ENCODE peak calls at places on chromosomes 1 and 21, in four cellular contexts. I, W, Y and H are unnamed samples.

GRCh38 chr1:83883979-83884378 is 115.0 kb downstream of the TTLL7 start:
- DNase-seq in I (no peak), W (no peak), Y (peak), H (no peak)

GRCh38 chr1:38004284-38005101 is 821 bp downstream of the FHL3 start:
- DNase-seq in I (no peak), W (no peak), Y (no peak), H (no peak)

GRCh38 chr1:155324717-155325595 is 4.3 kb downstream of the RUSC1 start:
- DNase-seq in I (no peak), W (peak), Y (peak), H (no peak)

GRCh38 chr1:43358121-43358745 is 548 bp upstream of the CDC20 start:
- DNase-seq in I (no peak), W (no peak), Y (peak), H (no peak)

GRCh38 chr1:163195728-163196448 is 6.8 kb downstream of the RGS5 start:
- DNase-seq in I (no peak), W (no peak), Y (peak), H (no peak)

GRCh38 chr1:2311184-2312032 is 79.9 kb downstream of the MORN1 start:
- DNase-seq in I (no peak), W (peak), Y (peak), H (no peak)

GRCh38 chr1:38178236-38178635 is 131.6 kb upstream of the POU3F1 start:
- DNase-seq in I (no peak), W (no peak), Y (no peak), H (no peak)

GRCh38 chr1:31588751-31589515 is 12.6 kb downstream of the TINAGL1 start:
- DNase-seq in I (no peak), W (no peak), Y (no peak), H (no peak)

GRCh38 chr1:51044834-51045233 is 57.2 kb upstream of the C1orf185 start:
- DNase-seq in I (no peak), W (no peak), Y (no peak), H (no peak)

GRCh38 chr1:119294728-119295127 is 73.9 kb upstream of the HAO2 start:
- DNase-seq in I (no peak), W (no peak), Y (no peak), H (no peak)

GRCh38 chr21:23217597-23217996 is 2219.4 kb downstream of the NCAM2 start:
- DNase-seq in I (no peak), W (no peak), Y (no peak), H (no peak)

GRCh38 chr1:86515597-86515996 is 31.3 kb upstream of the CLCA4 start:
- DNase-seq in I (no peak), W (no peak), Y (no peak), H (no peak)

GRCh38 chr1:5959667-5960230 is 32.5 kb downstream of the NPHP4 start:
- DNase-seq in I (no peak), W (no peak), Y (no peak), H (no peak)

GRCh38 chr1:203368624-203369451 is 17.9 kb upstream of the FMOD start:
- DNase-seq in I (peak), W (no peak), Y (peak), H (no peak)

GRCh38 chr1:205774277-205775014 is 836 bp downstream of the RAB29 start:
- DNase-seq in I (no peak), W (no peak), Y (no peak), H (peak)

GRCh38 chr1:108817016-108817415 is 39.9 kb downstream of the AKNAD1 start:
- DNase-seq in I (no peak), W (peak), Y (peak), H (no peak)

GRCh38 chr1:111441573-111442192 is 7.4 kb downstream of the WDR77 start:
- DNase-seq in I (no peak), W (peak), Y (peak), H (no peak)

GRCh38 chr1:168287237-168287664 is 6.6 kb downstream of the TBX19 start:
- DNase-seq in I (no peak), W (no peak), Y (peak), H (no peak)

GRCh38 chr1:240878631-240879030 is 266.7 kb upstream of the GREM2 start:
- DNase-seq in I (no peak), W (no peak), Y (no peak), H (no peak)

GRCh38 chr1:53367503-53368313 is 39.8 kb upstream of the LRP8 start:
- DNase-seq in I (no peak), W (no peak), Y (no peak), H (no peak)

GRCh38 chr1:37651803-37652202 is 17.1 kb upstream of the RSPO1 start:
- DNase-seq in I (no peak), W (no peak), Y (no peak), H (no peak)

GRCh38 chr1:156279837-156280236 is 2.8 kb downstream of the SMG5 start:
- DNase-seq in I (no peak), W (no peak), Y (no peak), H (no peak)

GRCh38 chr1:9473032-9473792 is 66.1 kb upstream of the SLC25A33 start:
- DNase-seq in I (peak), W (peak), Y (peak), H (no peak)

GRCh38 chr21:33721081-33721480 is 78.8 kb downstream of the ITSN1 start:
- DNase-seq in I (no peak), W (no peak), Y (no peak), H (no peak)

GRCh38 chr1:38772026-38772425 is 87.5 kb downstream of the RRAGC start:
- DNase-seq in I (no peak), W (no peak), Y (no peak), H (no peak)

GRCh38 chr21:45145146-45145545 is 70.8 kb downstream of the ADARB1 start:
- DNase-seq in I (no peak), W (no peak), Y (no peak), H (no peak)

GRCh38 chr1:96487404-96487803 is 234.2 kb upstream of the PTBP2 start:
- DNase-seq in I (no peak), W (no peak), Y (peak), H (no peak)

GRCh38 chr1:20402585-20403422 is 83.2 kb downstream of the CAMK2N1 start:
- DNase-seq in I (no peak), W (no peak), Y (no peak), H (no peak)

GRCh38 chr21:32716486-32716885 is 11.3 kb downstream of the SYNJ1 start:
- DNase-seq in I (no peak), W (no peak), Y (no peak), H (no peak)

GRCh38 chr1:155931332-155932038 is 2.7 kb downstream of the KHDC4 start:
- DNase-seq in I (no peak), W (no peak), Y (no peak), H (no peak)

GRCh38 chr1:166136252-166136651 is 30.5 kb downstream of the FAM78B start:
- DNase-seq in I (no peak), W (no peak), Y (no peak), H (no peak)

GRCh38 chr1:91827094-91828006 is 58.6 kb downstream of the TGFBR3 start:
- DNase-seq in I (no peak), W (no peak), Y (no peak), H (no peak)

GRCh38 chr1:224502459-224503160 is 68.0 kb upstream of the WDR26 start:
- DNase-seq in I (no peak), W (no peak), Y (no peak), H (no peak)

GRCh38 chr1:225896937-225897549 is 8.1 kb upstream of the LEFTY1 start:
- DNase-seq in I (no peak), W (no peak), Y (peak), H (peak)

GRCh38 chr1:199931666-199932377 is 95.7 kb upstream of the NR5A2 start:
- DNase-seq in I (no peak), W (no peak), Y (no peak), H (no peak)

GRCh38 chr1:91689586-91690481 is 189.2 kb downstream of the CDC7 start:
- DNase-seq in I (no peak), W (no peak), Y (no peak), H (no peak)

GRCh38 chr1:150807674-150808073 is 386 bp downstream of the CTSK start:
- DNase-seq in I (no peak), W (no peak), Y (no peak), H (no peak)

GRCh38 chr1:155003766-155004351 is 1.3 kb downstream of the ZBTB7B start:
- DNase-seq in I (no peak), W (no peak), Y (peak), H (no peak)

GRCh38 chr1:82718719-82719419 is 918.1 kb downstream of the ADGRL2 start:
- DNase-seq in I (no peak), W (no peak), Y (no peak), H (no peak)

GRCh38 chr1:60989745-60990718 is 92.3 kb upstream of the NFIA start:
- DNase-seq in I (peak), W (no peak), Y (peak), H (no peak)

GRCh38 chr1:218302155-218302554 is 17.1 kb downstream of the RRP15 start:
- DNase-seq in I (no peak), W (no peak), Y (no peak), H (no peak)

GRCh38 chr1:218297867-218298266 is 12.8 kb downstream of the RRP15 start:
- DNase-seq in I (no peak), W (no peak), Y (peak), H (no peak)

GRCh38 chr1:218298398-218298797 is 13.3 kb downstream of the RRP15 start:
- DNase-seq in I (no peak), W (no peak), Y (no peak), H (no peak)

GRCh38 chr1:218301217-218301616 is 16.1 kb downstream of the RRP15 start:
- DNase-seq in I (no peak), W (no peak), Y (no peak), H (no peak)

GRCh38 chr1:218299416-218299815 is 14.3 kb downstream of the RRP15 start:
- DNase-seq in I (peak), W (no peak), Y (peak), H (no peak)
- TF ChIP-seq CTCF in I (peak), W (peak), Y (peak), H (no peak)

DNA sequence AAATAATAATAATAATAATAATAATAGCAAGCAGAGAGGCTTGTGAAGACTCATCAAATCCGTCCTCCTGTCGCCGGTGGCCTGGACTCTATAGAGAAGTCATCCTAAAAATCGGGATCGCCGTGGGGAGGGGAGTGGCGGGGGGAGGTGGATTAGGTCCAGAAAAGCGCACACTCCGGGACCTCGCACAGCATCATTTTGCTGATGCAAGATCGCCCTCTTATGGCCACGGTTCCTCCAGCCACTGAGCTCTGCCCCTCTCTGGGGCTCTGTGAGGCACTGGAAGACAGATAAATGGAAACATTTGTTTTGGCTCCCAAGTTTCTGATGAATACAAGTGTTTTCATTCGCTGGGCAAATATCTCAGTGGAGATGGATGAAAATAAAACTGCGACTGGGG is 612.0 kb downstream of the MATN1 start:
- DNase-seq in I (no peak), W (peak), Y (peak), H (no peak)
- TF ChIP-seq CTCF in I (peak), W (peak), Y (peak), H (peak)

DNA sequence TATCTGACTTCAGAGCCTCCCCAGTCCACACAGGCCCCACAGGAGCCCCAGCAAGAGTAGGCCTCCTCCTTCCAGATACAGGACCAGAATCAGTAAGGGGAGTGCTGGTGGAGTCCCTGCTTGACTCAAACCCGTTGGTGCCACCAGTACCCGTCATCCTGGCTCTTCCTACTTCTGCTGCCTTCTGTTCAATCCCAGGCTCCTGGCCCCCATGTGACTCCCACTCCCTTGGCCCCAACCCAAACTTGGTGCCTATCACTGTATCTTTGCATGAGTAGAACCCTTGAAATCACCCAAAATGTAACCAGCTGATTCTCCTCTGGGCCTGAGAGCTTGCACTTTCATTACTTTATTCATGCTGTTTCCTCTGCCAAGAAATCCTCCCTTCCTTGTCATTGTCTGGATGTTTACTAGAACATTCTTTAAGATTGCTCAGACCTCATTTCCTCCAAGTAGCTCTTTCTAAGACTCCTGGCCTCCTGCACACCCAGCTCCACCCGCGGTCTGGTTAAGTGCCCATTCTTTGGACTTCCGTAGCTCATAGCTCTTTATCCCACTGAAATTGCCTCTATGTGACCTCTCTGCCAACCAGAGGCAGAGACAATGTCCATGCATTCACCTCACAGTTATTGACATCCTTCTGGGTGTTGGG is 15.7 kb downstream of the PTAFR start:
- DNase-seq in I (peak), W (no peak), Y (peak), H (no peak)
- TF ChIP-seq CTCF in I (no peak), W (no peak), Y (no peak), H (no peak)

GRCh38 chr1:171985639-171986038 is 144.3 kb downstream of the DNM3 start:
- DNase-seq in I (no peak), W (peak), Y (no peak), H (no peak)
- TF ChIP-seq CTCF in I (peak), W (peak), Y (peak), H (no peak)

GRCh38 chr1:160438320-160438918 is 38.1 kb downstream of the VANGL2 start:
- DNase-seq in I (no peak), W (no peak), Y (no peak), H (no peak)

GRCh38 chr1:160437432-160438319 is 37.3 kb downstream of the VANGL2 start:
- DNase-seq in I (no peak), W (no peak), Y (no peak), H (no peak)

GRCh38 chr1:160438935-160439334 is 38.6 kb downstream of the VANGL2 start:
- DNase-seq in I (no peak), W (no peak), Y (no peak), H (no peak)

GRCh38 chr1:160436975-160437374 is 36.6 kb downstream of the VANGL2 start:
- DNase-seq in I (no peak), W (no peak), Y (no peak), H (no peak)

DNA sequence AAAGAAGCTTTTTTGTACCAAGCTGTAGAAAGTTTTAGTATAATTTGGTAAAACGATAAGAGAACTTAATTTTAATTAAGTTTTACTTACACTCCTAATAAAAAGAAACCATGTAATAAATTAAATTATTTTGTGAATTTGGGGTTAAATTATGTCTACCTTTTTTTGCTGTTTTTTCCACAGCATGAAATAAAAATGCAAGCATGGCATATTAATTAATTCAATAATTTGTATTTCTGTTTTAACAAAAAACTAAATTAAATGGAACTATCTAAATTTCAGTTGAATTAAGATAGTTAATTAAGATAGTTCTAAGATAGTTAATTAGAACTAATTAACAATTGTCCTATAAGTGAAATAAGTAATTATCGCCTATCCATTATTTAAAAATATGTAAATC is 39.4 kb downstream of the VANGL2 start:
- DNase-seq in I (no peak), W (no peak), Y (no peak), H (no peak)
- TF ChIP-seq CTCF in I (no peak), W (no peak), Y (no peak), H (no peak)

DNA sequence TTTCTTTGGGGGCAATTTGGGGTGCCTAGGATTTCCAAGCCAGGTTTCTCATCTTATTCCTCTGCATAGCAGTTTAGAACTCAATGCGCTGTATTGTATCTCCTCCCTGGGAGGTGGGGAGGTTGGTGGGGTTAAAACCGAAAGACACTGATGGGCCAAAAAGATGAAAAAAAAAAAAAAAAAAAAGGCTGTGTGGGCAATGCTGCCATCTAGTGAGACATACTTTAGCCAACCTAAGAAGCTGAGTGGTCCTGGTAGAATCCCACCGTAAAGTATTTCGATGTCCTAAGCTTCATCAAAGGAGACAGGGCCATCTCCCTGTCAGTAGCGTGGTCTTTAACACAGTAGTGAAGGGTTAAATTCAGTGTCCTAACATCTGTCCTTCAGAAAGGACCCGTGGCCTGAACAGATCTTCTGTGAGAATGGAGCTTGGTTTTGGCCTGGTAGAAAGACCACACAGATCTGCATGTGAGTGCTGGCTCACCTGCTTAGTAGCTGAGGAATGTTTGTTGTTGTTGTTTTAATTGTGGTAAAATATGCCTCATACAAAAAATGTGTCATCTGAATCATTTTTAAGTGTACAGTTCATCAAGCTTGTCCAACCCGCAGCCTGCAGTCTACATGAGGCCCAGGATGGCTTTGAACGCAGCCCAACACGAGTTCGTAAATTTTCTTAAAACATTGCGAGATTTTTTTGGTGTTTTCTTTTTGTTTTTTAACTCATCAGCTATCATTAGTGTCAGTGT is 226.2 kb downstream of the KIF26B start:
- DNase-seq in I (no peak), W (no peak), Y (no peak), H (no peak)
- TF ChIP-seq CTCF in I (no peak), W (peak), Y (peak), H (no peak)